ENCODE peak calls at places on chromosomes 7 and 10, in ten cellular contexts. W, A, Z, P, C, I, R, K, N and M are unnamed samples.

GRCh38 chr10:60042262-60042661 is 135.9 kb upstream of the CCDC6 start:
- DNase-seq in W (no peak), A (no peak), Z (no peak), P (no peak), C (no peak), I (no peak), R (no peak), K (no peak), N (no peak), M (no peak)

GRCh38 chr7:63931057-63931600 is 67.5 kb upstream of the ZNF722 start:
- DNase-seq in W (no peak), A (no peak), Z (no peak), P (no peak), C (no peak), I (no peak), R (no peak), K (no peak), N (no peak), M (no peak)

GRCh38 chr7:30596043-30596641 is 1.5 kb downstream of the GARS1 start:
- DNase-seq in W (no peak), A (no peak), Z (peak; percentile 19), P (peak; percentile 40), C (no peak), I (no peak), R (peak; percentile 19), K (peak; percentile 33), N (no peak), M (no peak)

GRCh38 chr7:123615344-123615743 is 13.7 kb downstream of the ASB15 start:
- DNase-seq in W (no peak), A (no peak), Z (no peak), P (peak; percentile 75), C (peak; percentile 38), I (no peak), R (no peak), K (no peak), N (peak; percentile 60), M (no peak)

GRCh38 chr10:48577158-48577557 is 27.7 kb downstream of the ARHGAP22 start:
- DNase-seq in W (no peak), A (no peak), Z (no peak), P (no peak), C (no peak), I (no peak), R (no peak), K (no peak), N (no peak), M (no peak)

GRCh38 chr7:51187941-51188340 is 128.7 kb downstream of the COBL start:
- DNase-seq in W (no peak), A (no peak), Z (peak; percentile 86), P (peak; percentile 0), C (no peak), I (peak; percentile 47), R (peak; percentile 35), K (no peak), N (peak; percentile 53), M (no peak)

GRCh38 chr10:82340166-82340565 is 465.2 kb downstream of the NRG3 start:
- DNase-seq in W (no peak), A (no peak), Z (no peak), P (no peak), C (no peak), I (no peak), R (no peak), K (no peak), N (no peak), M (no peak)

GRCh38 chr7:75739796-75740672 is 1.3 kb upstream of the HIP1 start:
- DNase-seq in W (no peak), A (no peak), Z (no peak), P (no peak), C (peak; percentile 41), I (no peak), R (no peak), K (no peak), N (peak; percentile 44), M (no peak)

GRCh38 chr7:155211173-155211572 is 86.5 kb upstream of the INSIG1 start:
- DNase-seq in W (no peak), A (no peak), Z (peak; percentile 1), P (no peak), C (no peak), I (no peak), R (no peak), K (no peak), N (no peak), M (no peak)

GRCh38 chr7:90680496-90680895 is 84.4 kb downstream of the CDK14 start:
- DNase-seq in W (no peak), A (no peak), Z (no peak), P (no peak), C (no peak), I (no peak), R (no peak), K (no peak), N (no peak), M (no peak)

GRCh38 chr10:3119796-3120459 is 52.6 kb downstream of the PFKP start:
- DNase-seq in W (no peak), A (no peak), Z (peak; percentile 50), P (peak; percentile 19), C (no peak), I (no peak), R (peak; percentile 41), K (no peak), N (no peak), M (no peak)

GRCh38 chr7:11539853-11540252 is 292.1 kb downstream of the THSD7A start:
- DNase-seq in W (no peak), A (no peak), Z (no peak), P (peak; percentile 21), C (no peak), I (no peak), R (no peak), K (no peak), N (no peak), M (no peak)

GRCh38 chr7:47827321-47827720 is 120.9 kb downstream of the PKD1L1 start:
- DNase-seq in W (peak; percentile 76), A (peak; percentile 55), Z (no peak), P (no peak), C (no peak), I (no peak), R (no peak), K (peak; percentile 23), N (no peak), M (no peak)

GRCh38 chr7:139557857-139558581 is 34.5 kb downstream of the CLEC2L start:
- DNase-seq in W (no peak), A (no peak), Z (no peak), P (no peak), C (no peak), I (no peak), R (no peak), K (no peak), N (no peak), M (no peak)
- TF ChIP-seq CTCF in W (no peak), A (no peak), Z (no peak), P (no peak), C (no peak), I (no peak), R (peak; percentile 19), K (no peak), N (peak; percentile 17), M (peak; percentile 2)

GRCh38 chr10:47104101-47104707 is 193.0 kb downstream of the PTPN20 start:
- DNase-seq in W (peak; percentile 69), A (no peak), Z (no peak), P (no peak), C (no peak), I (no peak), R (no peak), K (no peak), N (no peak), M (no peak)
- TF ChIP-seq CTCF in W (no peak), A (no peak), Z (no peak), P (no peak), C (no peak), I (no peak), R (no peak), K (no peak), N (no peak), M (no peak)

GRCh38 chr7:107999814-108000560 is 3.0 kb downstream of the LAMB1 start:
- DNase-seq in W (no peak), A (no peak), Z (no peak), P (peak; percentile 88), C (no peak), I (no peak), R (no peak), K (peak; percentile 42), N (no peak), M (no peak)

GRCh38 chr7:107998660-107999480 is 4.1 kb downstream of the LAMB1 start:
- DNase-seq in W (no peak), A (no peak), Z (no peak), P (peak; percentile 72), C (no peak), I (no peak), R (no peak), K (peak; percentile 47), N (no peak), M (no peak)

GRCh38 chr7:108001759-108002725 is 919 bp downstream of the LAMB1 start:
- DNase-seq in W (no peak), A (no peak), Z (peak; percentile 75), P (peak; percentile 34), C (peak; percentile 56), I (peak; percentile 35), R (peak; percentile 84), K (peak; percentile 29), N (no peak), M (no peak)

GRCh38 chr7:108002726-108003590 is at the start of gene LAMB1:
- DNase-seq in W (peak; percentile 93), A (peak; percentile 57), Z (peak; percentile 88), P (peak; percentile 84), C (peak; percentile 70), I (peak; percentile 78), R (peak; percentile 87), K (peak; percentile 64), N (peak; percentile 94), M (no peak)

DNA sequence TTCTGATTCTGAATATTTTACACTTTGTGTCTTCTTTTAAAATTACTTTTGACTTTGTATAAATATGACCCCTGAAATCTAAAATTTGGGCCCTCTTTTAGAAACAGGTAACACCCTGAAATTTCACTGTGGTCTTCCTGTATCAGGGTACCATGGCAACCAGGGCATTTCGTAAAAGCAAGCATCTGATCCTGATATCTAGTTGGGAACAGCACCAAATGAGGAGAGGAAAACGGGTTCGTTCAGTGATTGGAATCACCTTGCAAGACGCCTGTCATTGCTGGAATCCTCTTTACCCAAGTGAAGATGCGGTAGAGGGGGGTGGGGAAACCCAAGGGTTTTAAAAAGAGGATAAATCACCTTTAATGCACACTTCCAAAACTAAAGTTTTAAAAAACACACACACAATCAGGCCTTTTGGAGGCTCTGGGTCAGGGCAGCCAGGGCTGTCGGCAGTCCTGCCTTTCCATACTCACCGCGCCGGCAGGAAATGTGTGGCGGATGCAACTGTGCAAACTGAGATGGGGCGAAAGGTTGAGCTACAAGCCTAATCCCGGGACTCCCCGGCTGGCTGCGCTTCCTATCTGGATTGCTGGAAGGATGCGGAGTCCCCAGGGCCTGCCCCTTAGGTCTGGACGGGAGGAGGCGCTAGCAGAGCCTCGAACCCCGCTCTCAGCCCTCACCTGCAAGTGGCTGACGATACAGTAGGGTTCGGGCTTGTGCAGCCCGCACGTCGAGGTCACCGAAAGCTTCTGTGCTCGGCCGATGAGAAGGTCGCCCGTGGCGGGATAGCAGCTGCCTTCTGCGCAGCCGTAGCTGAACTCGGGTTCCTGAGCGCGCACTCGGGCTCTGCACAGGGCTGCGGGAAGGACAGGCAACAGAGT is 1.8 kb downstream of the LAMB1 start:
- DNase-seq in W (no peak), A (peak; percentile 19), Z (peak; percentile 67), P (peak; percentile 46), C (no peak), I (peak; percentile 51), R (peak; percentile 78), K (peak; percentile 19), N (peak; percentile 55), M (no peak)
- TF ChIP-seq CTCF in W (peak; percentile 29), A (no peak), Z (no peak), P (peak; percentile 34), C (peak; percentile 18), I (no peak), R (peak; percentile 53), K (no peak), N (peak; percentile 18), M (peak; percentile 57)

GRCh38 chr7:40447345-40447744 is 312.5 kb downstream of the SUGCT start:
- DNase-seq in W (no peak), A (no peak), Z (no peak), P (no peak), C (no peak), I (no peak), R (peak; percentile 18), K (no peak), N (no peak), M (no peak)
- TF ChIP-seq CTCF in W (no peak), A (no peak), Z (no peak), P (no peak), C (no peak), I (no peak), R (peak; percentile 39), K (no peak), N (peak; percentile 17), M (peak; percentile 39)